ENCODE peak calls at places on chromosomes 11 and 22, in seven cellular contexts. Z, T, U, H, K, F and O are unnamed samples.

GRCh38 chr11:27296406-27296994 is 66.5 kb downstream of the CCDC34 start:
- DNase-seq in Z (no peak), T (no peak), U (peak; percentile 62), H (peak; percentile 75), K (no peak), F (no peak), O (no peak)

GRCh38 chr11:69260622-69261021 is 33.3 kb upstream of the MYEOV start:
- DNase-seq in Z (no peak), T (no peak), U (no peak), H (peak; percentile 2), K (no peak), F (no peak), O (no peak)

GRCh38 chr11:45578286-45578685 is 87.1 kb downstream of the CHST1 start:
- DNase-seq in Z (no peak), T (no peak), U (no peak), H (no peak), K (no peak), F (no peak), O (no peak)

GRCh38 chr22:42994917-42995562 is 19.9 kb downstream of the PACSIN2 start:
- DNase-seq in Z (no peak), T (no peak), U (no peak), H (peak; percentile 95), K (peak; percentile 46), F (no peak), O (no peak)

GRCh38 chr11:46120361-46120710 is 918 bp downstream of the PHF21A start:
- DNase-seq in Z (no peak), T (peak; percentile 5), U (peak; percentile 59), H (no peak), K (peak; percentile 40), F (peak; percentile 68), O (no peak)

GRCh38 chr22:31400023-31400397 is 606 bp downstream of the DRG1 start:
- DNase-seq in Z (no peak), T (no peak), U (peak; percentile 73), H (peak; percentile 36), K (no peak), F (no peak), O (no peak)

GRCh38 chr11:59510917-59511589 is at the start of gene OR4D9:
- DNase-seq in Z (no peak), T (no peak), U (no peak), H (no peak), K (no peak), F (no peak), O (no peak)

GRCh38 chr22:29609139-29609538 is 5.7 kb downstream of the NF2 start:
- DNase-seq in Z (no peak), T (no peak), U (peak; percentile 52), H (no peak), K (no peak), F (no peak), O (no peak)

GRCh38 chr11:208177-208916 is 839 bp downstream of the RIC8A start:
- DNase-seq in Z (no peak), T (peak; percentile 56), U (peak; percentile 92), H (peak; percentile 62), K (peak; percentile 76), F (peak; percentile 93), O (peak; percentile 69)

GRCh38 chr22:44129614-44129976 is 51.1 kb upstream of the PARVG start:
- DNase-seq in Z (peak; percentile 22), T (no peak), U (no peak), H (peak; percentile 60), K (no peak), F (peak; percentile 6), O (no peak)

DNA sequence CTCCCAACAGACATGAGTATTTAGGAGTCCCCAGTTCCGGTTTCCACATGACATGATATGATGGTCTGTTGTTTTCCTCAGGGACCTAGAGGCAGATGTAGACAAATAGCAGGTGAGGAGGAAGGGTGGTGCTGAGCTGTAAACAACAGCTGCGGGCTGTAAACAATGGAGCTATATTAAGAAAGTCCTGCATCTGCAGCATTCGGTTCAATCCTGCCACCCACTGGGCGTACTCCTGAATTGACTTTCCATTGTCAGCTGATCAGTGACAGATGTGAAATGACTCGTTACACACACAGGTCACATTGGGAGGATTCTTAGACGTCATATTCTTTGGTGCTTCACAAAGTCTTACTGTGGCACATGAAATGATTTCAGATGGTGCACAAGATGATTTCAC is 26.8 kb upstream of the RAG1 start:
- DNase-seq in Z (peak; percentile 37), T (no peak), U (peak; percentile 61), H (peak; percentile 73), K (no peak), F (no peak), O (no peak)
- TF ChIP-seq CTCF in Z (peak; percentile 32), T (peak; percentile 30), U (peak; percentile 43), H (peak; percentile 46), K (peak; percentile 5), F (peak; percentile 32), O (peak; percentile 72)

GRCh38 chr22:40346178-40347064 is at the start of gene ADSL:
- DNase-seq in Z (peak; percentile 50), T (peak; percentile 86), U (peak; percentile 94), H (peak; percentile 78), K (peak; percentile 89), F (peak; percentile 95), O (peak; percentile 95)
- TF ChIP-seq CTCF in Z (no peak), T (peak; percentile 19), U (peak; percentile 2), H (no peak), K (peak; percentile 39), F (no peak), O (peak; percentile 36)

GRCh38 chr11:116072776-116073175 is 568.6 kb upstream of the CADM1 start:
- DNase-seq in Z (no peak), T (peak; percentile 46), U (peak; percentile 49), H (no peak), K (no peak), F (no peak), O (no peak)
- TF ChIP-seq CTCF in Z (no peak), T (peak; percentile 42), U (peak; percentile 37), H (no peak), K (no peak), F (no peak), O (peak; percentile 63)

GRCh38 chr11:77879218-77879617 is 58.3 kb downstream of the AAMDC start:
- DNase-seq in Z (no peak), T (no peak), U (no peak), H (peak; percentile 70), K (peak; percentile 57), F (no peak), O (no peak)
- TF ChIP-seq CTCF in Z (no peak), T (no peak), U (no peak), H (no peak), K (peak; percentile 6), F (no peak), O (no peak)

GRCh38 chr22:20479612-20480196 is 15.9 kb downstream of the KLHL22 start:
- DNase-seq in Z (no peak), T (no peak), U (no peak), H (peak; percentile 5), K (no peak), F (no peak), O (no peak)
- TF ChIP-seq CTCF in Z (no peak), T (no peak), U (no peak), H (no peak), K (no peak), F (no peak), O (no peak)

DNA sequence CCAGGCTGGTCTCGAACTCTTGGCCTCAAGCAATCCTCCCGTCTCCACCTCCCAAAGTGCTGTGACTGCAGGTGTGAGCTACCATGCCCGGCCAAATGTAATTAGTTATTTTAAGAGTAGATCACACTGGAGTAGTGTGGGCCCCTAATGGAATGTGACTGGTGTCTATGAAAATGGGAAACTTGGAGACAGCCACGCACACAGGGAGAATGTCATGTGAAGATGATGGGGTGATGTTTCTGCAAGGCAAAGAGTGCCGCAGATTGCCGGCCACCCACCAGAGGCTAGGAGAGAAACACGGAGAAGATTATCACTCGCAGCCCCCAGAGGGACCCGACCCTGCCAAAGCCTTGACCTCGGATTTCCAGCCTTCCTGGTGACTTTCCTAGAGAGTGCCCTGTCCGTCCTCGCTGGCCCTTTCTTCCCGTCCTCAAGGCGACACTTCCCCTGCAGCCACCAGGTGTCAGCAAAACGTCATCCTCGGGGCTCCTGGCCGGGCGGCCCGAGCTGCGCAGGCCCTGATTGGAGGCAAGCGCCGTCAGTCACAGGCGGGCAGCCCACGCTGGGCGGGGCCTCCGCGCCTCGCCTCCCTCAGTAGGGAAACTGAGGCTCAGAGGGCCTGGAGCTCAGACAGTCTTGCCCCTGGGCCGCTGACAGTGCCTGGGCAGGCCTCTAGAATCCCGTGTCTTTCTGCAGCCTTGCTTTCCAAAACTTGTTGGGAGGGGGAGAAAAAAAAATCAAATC is 16.3 kb downstream of the CRYBB2 start:
- DNase-seq in Z (peak; percentile 38), T (peak; percentile 89), U (peak; percentile 94), H (peak; percentile 64), K (peak; percentile 27), F (peak; percentile 89), O (peak; percentile 92)
- TF ChIP-seq CTCF in Z (peak; percentile 66), T (peak; percentile 77), U (peak; percentile 88), H (peak; percentile 39), K (peak; percentile 49), F (peak; percentile 60), O (peak; percentile 83)

GRCh38 chr11:63277345-63277943 is 34.0 kb upstream of the SLC22A25 start:
- DNase-seq in Z (no peak), T (no peak), U (no peak), H (no peak), K (no peak), F (no peak), O (no peak)
- TF ChIP-seq CTCF in Z (no peak), T (no peak), U (no peak), H (no peak), K (no peak), F (peak; percentile 15), O (no peak)

GRCh38 chr11:93221539-93221938 is 23.7 kb upstream of the SLC36A4 start:
- DNase-seq in Z (no peak), T (no peak), U (no peak), H (no peak), K (no peak), F (no peak), O (no peak)

GRCh38 chr11:93229876-93230275 is 32.1 kb upstream of the SLC36A4 start:
- DNase-seq in Z (no peak), T (no peak), U (no peak), H (no peak), K (no peak), F (no peak), O (no peak)

GRCh38 chr11:93220078-93220477 is 22.3 kb upstream of the SLC36A4 start:
- DNase-seq in Z (no peak), T (no peak), U (no peak), H (no peak), K (no peak), F (no peak), O (no peak)

GRCh38 chr11:93225642-93226041 is 27.9 kb upstream of the SLC36A4 start:
- DNase-seq in Z (no peak), T (no peak), U (no peak), H (peak; percentile 38), K (no peak), F (no peak), O (no peak)
- TF ChIP-seq CTCF in Z (no peak), T (peak; percentile 63), U (peak; percentile 42), H (peak; percentile 23), K (peak; percentile 49), F (peak; percentile 38), O (peak; percentile 84)